ENCODE peak calls at places on chromosome 22, in seven cellular contexts. C, W, I, G, N, T and P are unnamed samples.

GRCh38 chr22:36331912-36332622 is 55.7 kb downstream of the MYH9 start:
- DNase-seq in C (peak), W (peak), I (peak), G (peak), N (peak), T (peak), P (no peak)

GRCh38 chr22:20551805-20552449 is 44.5 kb downstream of the MED15 start:
- DNase-seq in C (no peak), W (peak), I (no peak), G (no peak), N (peak), T (no peak), P (no peak)

GRCh38 chr22:47175761-47176359 is 413.4 kb downstream of the TBC1D22A start:
- DNase-seq in C (no peak), W (peak), I (no peak), G (no peak), N (peak), T (no peak), P (no peak)

GRCh38 chr22:49827853-49828598 is at the start of gene BRD1:
- DNase-seq in C (no peak), W (peak), I (no peak), G (peak), N (peak), T (peak), P (no peak)

GRCh38 chr22:37362618-37363017 is 64.7 kb downstream of the ELFN2 start:
- DNase-seq in C (no peak), W (no peak), I (no peak), G (peak), N (no peak), T (no peak), P (no peak)

GRCh38 chr22:19626666-19627065 is 87.6 kb upstream of the SEPTIN5 start:
- DNase-seq in C (no peak), W (no peak), I (no peak), G (no peak), N (no peak), T (no peak), P (no peak)

GRCh38 chr22:30104501-30105156 is 24.4 kb downstream of the HORMAD2 start:
- DNase-seq in C (peak), W (no peak), I (no peak), G (peak), N (no peak), T (peak), P (no peak)

GRCh38 chr22:21015051-21016006 is at the start of gene P2RX6:
- DNase-seq in C (peak), W (no peak), I (no peak), G (peak), N (no peak), T (peak), P (no peak)

GRCh38 chr22:22397875-22398524 is 110.5 kb downstream of the ZNF280B start:
- DNase-seq in C (no peak), W (no peak), I (no peak), G (no peak), N (no peak), T (no peak), P (no peak)

GRCh38 chr22:29359469-29359868 is 28.9 kb downstream of the AP1B1 start:
- DNase-seq in C (peak), W (no peak), I (peak), G (peak), N (peak), T (peak), P (peak)

GRCh38 chr22:40973144-40973543 is 22.0 kb downstream of the RBX1 start:
- DNase-seq in C (no peak), W (no peak), I (no peak), G (no peak), N (no peak), T (no peak), P (no peak)

GRCh38 chr22:36653316-36653715 is 50.2 kb downstream of the CACNG2 start:
- DNase-seq in C (no peak), W (no peak), I (no peak), G (no peak), N (no peak), T (no peak), P (no peak)

GRCh38 chr22:31305194-31305593 is 12.9 kb upstream of the PIK3IP1 start:
- DNase-seq in C (no peak), W (no peak), I (no peak), G (no peak), N (no peak), T (no peak), P (no peak)